ENCODE peak calls at places on chromosomes 16 and 17, in seven cellular contexts. C, G, O, D, K, J and W are unnamed samples.

GRCh38 chr16:3129137-3130131 is 5.4 kb upstream of the ZNF213 start:
- DNase-seq in D (peak; percentile 70), C (peak; percentile 70), K (peak; percentile 63), J (peak; percentile 68), G (peak; percentile 70), O (peak; percentile 71), W (no peak)

GRCh38 chr16:35431829-35432663 is 1972.6 kb downstream of the TP53TG3F start:
- DNase-seq in C (no peak), J (no peak), K (no peak), O (peak; percentile 53), D (no peak), G (no peak), W (no peak)

GRCh38 chr16:64092284-64092683 is 1029.6 kb downstream of the CDH11 start:
- DNase-seq in G (peak; percentile 93), D (peak; percentile 8), C (no peak), O (no peak), J (no peak), K (peak; percentile 38), W (peak; percentile 36)

GRCh38 chr16:84303023-84303422 is 8.3 kb downstream of the WFDC1 start:
- DNase-seq in D (peak; percentile 50), G (no peak), K (peak; percentile 60), J (no peak), C (no peak), O (no peak), W (peak; percentile 83)

GRCh38 chr17:80219013-80219776 is 938 bp downstream of the SGSH start:
- DNase-seq in G (peak; percentile 69), K (peak; percentile 78), D (peak; percentile 13), C (peak; percentile 92), O (peak; percentile 4), J (peak; percentile 95), W (peak; percentile 33)

GRCh38 chr17:38444151-38444550 is 15.9 kb downstream of the ARHGAP23 start:
- DNase-seq in G (peak; percentile 71), D (no peak), O (no peak), C (peak; percentile 48), K (peak; percentile 82), J (peak; percentile 56), W (no peak)

GRCh38 chr17:57668332-57668731 is 76.8 kb downstream of the CCDC182 start:
- DNase-seq in C (no peak), K (no peak), O (no peak), G (no peak), J (no peak), D (no peak), W (no peak)

GRCh38 chr16:49024896-49025295 is 256.7 kb downstream of the CBLN1 start:
- DNase-seq in C (no peak), D (no peak), K (no peak), J (no peak), O (no peak), G (no peak), W (no peak)

GRCh38 chr17:45857977-45858708 is 13.5 kb downstream of the SPPL2C start:
- DNase-seq in D (no peak), O (no peak), J (no peak), K (peak; percentile 33), C (no peak), G (no peak), W (no peak)

GRCh38 chr17:62119373-62119772 is 54.3 kb upstream of the MED13 start:
- DNase-seq in D (no peak), J (no peak), K (no peak), C (no peak), O (no peak), G (no peak), W (no peak)